ENCODE peak calls at places on chromosome 22, in ten cellular contexts. J is stomach; Y is memory B cell; F is Peyer's patch; D is HS-27A; Q is AG09319; O is HEK293T; N is Jurkat, Clone E6-1; I is CD8-positive, alpha-beta T cell; W is stimulated activated CD4-positive, alpha-beta T cell treated with anti-CD3 and anti-CD28 coated beads, Interleukin-1b, Interleukin-23, amount 100 ng/mL, for 1 hour. L is an unnamed sample.

GRCh38 chr22:21693999-21694341 is 28.2 kb downstream of the PPIL2 start:
- DNase-seq in J (no peak), Y (no peak), F (peak; percentile 40), D (no peak), Q (no peak), O (no peak), N (no peak), I (no peak), W (no peak), L (no peak)

GRCh38 chr22:36117053-36117554 is 43.5 kb downstream of the APOL3 start:
- DNase-seq in J (no peak), Y (no peak), F (no peak), D (no peak), Q (no peak), O (no peak), N (no peak), I (no peak), W (no peak), L (no peak)

GRCh38 chr22:46684706-46685105 is 53.3 kb downstream of the CERK start:
- DNase-seq in J (peak; percentile 32), Y (peak; percentile 65), F (no peak), D (no peak), Q (no peak), O (no peak), N (peak; percentile 72), I (no peak), W (no peak), L (no peak)

GRCh38 chr22:19625331-19626041 is 88.8 kb upstream of the SEPTIN5 start:
- DNase-seq in J (no peak), Y (no peak), F (no peak), D (no peak), Q (no peak), O (no peak), N (no peak), I (no peak), W (no peak), L (no peak)

GRCh38 chr22:30947163-30947820 is 21.3 kb downstream of the MORC2 start:
- DNase-seq in J (no peak), Y (no peak), F (no peak), D (no peak), Q (no peak), O (no peak), N (no peak), I (no peak), W (no peak), L (no peak)

GRCh38 chr22:46788426-46789168 is 26.1 kb downstream of the TBC1D22A start:
- DNase-seq in J (no peak), Y (no peak), F (no peak), D (no peak), Q (no peak), O (no peak), N (no peak), I (no peak), W (no peak), L (no peak)

GRCh38 chr22:46416537-46417267 is 81.2 kb downstream of the TRMU start:
- DNase-seq in J (no peak), Y (no peak), F (no peak), D (no peak), Q (no peak), O (no peak), N (no peak), I (no peak), W (no peak), L (no peak)

GRCh38 chr22:45677060-45677459 is 5.4 kb downstream of the ATXN10 start:
- DNase-seq in J (no peak), Y (no peak), F (no peak), D (no peak), Q (no peak), O (no peak), N (no peak), I (no peak), W (no peak), L (no peak)

GRCh38 chr22:40216041-40216756 is 38.5 kb downstream of the TNRC6B start:
- DNase-seq in J (peak; percentile 25), Y (no peak), F (no peak), D (no peak), Q (no peak), O (no peak), N (peak; percentile 41), I (peak; percentile 28), W (no peak), L (no peak)

L was measured in activated T-helper 1 cell treated with anti-CD3 and anti-CD28 coated beads, Interleukin-2, amount 50 U/mL, for 16 hours.